ENCODE peak calls at places on chromosomes 6 and 20, in nine cellular contexts. C is neural progenitor cell; S is NCI-H524 treated with DMSO at 0.1 percent for 48 hours; Y is left ventricle myocardium inferior; K is T-helper 1 cell; Z is neural crest cell; I is cardiac fibroblast; J is lower leg skin; M is activated T-cell treated with anti-CD3 and anti-CD28 coated beads, Interleukin-2, amount 50 U/mL, for 24 hours. V is an unnamed sample.

GRCh38 chr6:19159087-19159486 is 678.1 kb upstream of the ID4 start:
- DNase-seq in I (peak; percentile 48), Y (no peak), Z (no peak), M (no peak), S (no peak), C (no peak), K (no peak), J (no peak), V (no peak)

GRCh38 chr20:20407891-20408805 is 40.2 kb downstream of the INSM1 start:
- DNase-seq in S (peak; percentile 58), K (no peak), J (no peak), C (peak; percentile 18), Z (no peak), M (no peak), I (peak; percentile 8), Y (no peak), V (peak; percentile 82)

GRCh38 chr20:5510446-5510845 is 193.7 kb upstream of the PROKR2 start:
- DNase-seq in I (no peak), S (no peak), Y (no peak), M (no peak), J (no peak), Z (no peak), K (no peak), C (peak; percentile 82), V (no peak)

GRCh38 chr6:102485480-102485879 is 1092.0 kb downstream of the GRIK2 start:
- DNase-seq in Z (no peak), S (no peak), M (no peak), K (no peak), J (no peak), I (no peak), C (no peak), Y (no peak), V (no peak)

GRCh38 chr6:51199733-51200132 is 381.1 kb downstream of the TFAP2B start:
- DNase-seq in I (no peak), J (peak; percentile 19), S (no peak), K (no peak), M (no peak), Y (no peak), C (no peak), Z (no peak), V (no peak)

GRCh38 chr6:3872370-3872854 is 23.2 kb downstream of the FAM50B start:
- DNase-seq in J (no peak), M (no peak), S (no peak), C (no peak), Y (no peak), Z (no peak), K (no peak), I (no peak), V (no peak)

GRCh38 chr6:31776563-31776960 is 566 bp downstream of the VWA7 start:
- DNase-seq in S (no peak), I (no peak), J (no peak), M (no peak), K (no peak), Z (no peak), C (no peak), Y (no peak), V (peak; percentile 46)

GRCh38 chr6:113997106-113997505 is 26.2 kb upstream of the HDAC2 start:
- DNase-seq in Z (no peak), K (no peak), M (no peak), C (no peak), I (peak; percentile 82), Y (no peak), S (no peak), J (no peak), V (no peak)

GRCh38 chr6:156582509-156582992 is 194.6 kb upstream of the ARID1B start:
- DNase-seq in C (no peak), K (no peak), I (no peak), M (no peak), J (no peak), S (no peak), Y (no peak), Z (no peak), V (peak; percentile 20)

GRCh38 chr6:149455028-149455732 is 29.6 kb downstream of the ZC3H12D start:
- DNase-seq in K (no peak), J (no peak), C (no peak), S (no peak), Y (no peak), M (no peak), Z (no peak), I (no peak), V (no peak)

GRCh38 chr6:31750411-31751022 is 10.7 kb downstream of the MSH5 start:
- DNase-seq in M (no peak), C (no peak), Z (no peak), K (no peak), I (no peak), S (no peak), Y (no peak), J (no peak), V (no peak)

GRCh38 chr6:99613705-99614429 is 7.2 kb downstream of the PRDM13 start:
- DNase-seq in I (no peak), J (no peak), C (peak; percentile 75), K (no peak), Y (no peak), S (no peak), M (peak; percentile 65), Z (no peak), V (peak; percentile 42)